ENCODE peak calls at places on chromosomes 6 and 20, in six cellular contexts. Q is sigmoid colon, N is hepatocyte, L is pancreas, A is left ventricle myocardium inferior, H is K562. O is an unnamed sample.

GRCh38 chr6:11432713-11433450 is 104.7 kb upstream of the TMEM170B start:
- DNase-seq in L (no peak), Q (no peak), A (no peak), N (no peak), H (no peak), O (peak)

GRCh38 chr6:16623029-16623653 is 138.1 kb downstream of the ATXN1 start:
- DNase-seq in A (no peak), N (no peak), L (no peak), H (peak), Q (no peak), O (no peak)

GRCh38 chr20:10642859-10643559 is 30.8 kb downstream of the JAG1 start:
- DNase-seq in L (no peak), Q (no peak), H (no peak), N (no peak), A (no peak), O (no peak)

GRCh38 chr20:53794529-53795115 is 201.0 kb upstream of the ZNF217 start:
- DNase-seq in L (no peak), A (no peak), Q (no peak), N (no peak), H (no peak), O (no peak)

GRCh38 chr6:79672631-79673065 is 41.5 kb downstream of the SH3BGRL2 start:
- DNase-seq in A (no peak), Q (no peak), H (peak), N (peak), L (no peak), O (peak)

GRCh38 chr6:1724616-1725015 is 114.9 kb downstream of the FOXC1 start:
- DNase-seq in H (no peak), L (no peak), N (peak), Q (no peak), A (peak), O (peak)

GRCh38 chr6:37493047-37493995 is 6.4 kb downstream of the CCDC167 start:
- DNase-seq in L (peak), H (no peak), N (no peak), A (no peak), Q (no peak), O (no peak)

GRCh38 chr6:17394192-17394611 is 807 bp downstream of the CAP2 start:
- DNase-seq in N (peak), L (no peak), A (peak), Q (peak), H (peak), O (peak)

GRCh38 chr6:158060447-158061360 is 79.0 kb downstream of the SYNJ2 start:
- DNase-seq in A (peak), N (peak), Q (peak), L (peak), H (no peak), O (peak)

GRCh38 chr6:134170844-134171243 is 118.4 kb upstream of the SLC2A12 start:
- DNase-seq in H (no peak), Q (peak), N (no peak), L (no peak), A (no peak), O (no peak)

GRCh38 chr20:33951171-33951570 is 42.5 kb upstream of the RALY start:
- DNase-seq in N (no peak), A (no peak), L (no peak), H (no peak), Q (no peak), O (no peak)

GRCh38 chr6:8672882-8673281 is 237.5 kb upstream of the SLC35B3 start:
- DNase-seq in L (no peak), N (no peak), A (no peak), H (no peak), Q (no peak), O (no peak)

GRCh38 chr6:18469486-18469885 is 82.3 kb downstream of the RNF144B start:
- DNase-seq in H (no peak), Q (no peak), L (no peak), A (no peak), N (no peak), O (no peak)

GRCh38 chr6:21846541-21847451 is 253.2 kb downstream of the SOX4 start:
- DNase-seq in H (no peak), A (no peak), L (no peak), N (peak), Q (no peak), O (no peak)

GRCh38 chr20:40766081-40766480 is 77.0 kb upstream of the MAFB start:
- DNase-seq in L (no peak), N (no peak), Q (no peak), A (no peak), H (no peak), O (no peak)

GRCh38 chr20:57509665-57510237 is 15.2 kb downstream of the CTCFL start:
- DNase-seq in N (no peak), H (peak), A (no peak), Q (no peak), L (peak), O (peak)

GRCh38 chr6:156725712-156726111 is 51.5 kb upstream of the ARID1B start:
- DNase-seq in Q (no peak), A (no peak), N (no peak), H (no peak), L (no peak), O (no peak)

GRCh38 chr6:100229512-100229911 is 235.2 kb downstream of the SIM1 start:
- DNase-seq in Q (no peak), L (no peak), H (no peak), N (no peak), A (no peak), O (no peak)

GRCh38 chr6:100230976-100231316 is 233.8 kb downstream of the SIM1 start:
- DNase-seq in L (no peak), A (no peak), N (no peak), Q (no peak), H (no peak), O (peak)

GRCh38 chr6:100230115-100230975 is 234.4 kb downstream of the SIM1 start:
- DNase-seq in A (no peak), Q (no peak), H (peak), N (no peak), L (no peak), O (no peak)

GRCh38 chr6:100226811-100227210 is 232.8 kb upstream of the MCHR2 start:
- DNase-seq in H (no peak), N (no peak), Q (no peak), L (no peak), A (no peak), O (no peak)

DNA sequence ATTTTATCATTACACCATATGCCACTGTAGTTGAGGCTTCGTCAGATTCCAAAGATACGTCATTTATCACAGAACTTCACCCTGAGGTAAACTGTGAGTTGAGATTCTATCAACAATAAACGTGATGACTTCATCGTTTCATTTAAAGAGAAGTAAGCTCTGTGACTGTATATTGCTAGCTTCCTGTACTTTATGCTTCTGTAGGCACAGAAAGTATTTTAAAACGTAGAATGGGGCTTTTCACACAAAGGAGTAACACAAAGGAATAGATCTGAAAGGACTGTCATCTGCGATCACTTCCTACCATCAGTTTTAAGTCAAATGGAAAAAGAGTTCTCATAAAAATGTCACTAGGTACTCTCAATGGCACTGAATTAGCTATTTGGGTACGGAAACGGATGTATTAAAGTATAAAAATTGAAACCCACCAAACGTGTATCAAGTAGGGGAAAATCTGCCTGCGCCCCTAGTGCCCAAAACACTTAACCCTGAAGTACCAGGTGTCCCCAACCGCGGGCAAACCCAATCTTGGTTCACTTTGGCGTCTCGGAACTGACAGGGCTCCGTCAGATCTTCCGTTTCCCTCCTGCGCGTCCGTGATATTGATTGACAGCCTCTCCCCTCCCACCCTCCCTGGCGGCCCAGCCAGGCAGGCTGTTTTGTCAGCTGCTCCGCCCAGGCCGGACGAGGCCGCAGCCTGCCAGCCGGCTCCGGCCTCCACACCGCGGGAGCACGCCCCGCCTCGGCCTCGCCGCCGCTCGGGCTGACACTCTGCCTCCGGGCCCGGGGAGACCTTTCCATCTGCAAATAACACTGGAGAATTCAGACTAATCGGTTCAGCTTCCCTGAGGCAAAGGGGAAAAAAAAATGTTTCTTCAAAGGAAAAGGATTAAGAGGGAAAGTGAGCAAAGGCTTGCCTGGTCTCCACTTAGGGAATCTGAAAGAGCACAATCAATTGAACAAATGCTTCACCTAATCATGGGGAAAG is 234.7 kb upstream of the MCHR2 start:
- DNase-seq in H (peak), A (peak), N (peak), L (peak), Q (peak), O (peak)
- H3K27ac ChIP-seq in H (peak), A (peak), N (peak), L (no peak), Q (no peak), O (peak)

DNA sequence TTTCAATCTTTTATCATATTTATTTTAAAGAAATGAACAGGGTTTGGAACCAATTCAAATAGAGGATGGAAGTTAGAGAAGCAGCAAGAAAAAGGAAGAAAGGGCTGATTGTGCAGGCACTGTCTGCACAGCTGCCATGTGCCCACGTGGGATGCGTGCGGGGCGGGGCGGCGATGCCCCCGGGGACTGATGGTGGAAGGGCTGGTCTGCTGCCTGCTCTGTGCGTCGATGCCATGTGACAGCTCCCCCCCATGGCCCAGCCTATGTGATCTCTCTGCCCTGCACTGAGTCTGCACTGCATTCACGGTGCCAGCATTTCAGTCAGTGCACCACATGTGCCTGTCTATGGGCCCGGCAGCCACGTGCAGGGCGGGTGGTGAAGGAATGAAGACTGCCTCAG is 96.4 kb downstream of the IRF4 start:
- DNase-seq in L (no peak), N (no peak), Q (no peak), A (no peak), H (no peak), O (no peak)
- TF ChIP-seq CTCF in L (no peak), N (no peak), Q (no peak), A (no peak), H (no peak), O (no peak)

GRCh38 chr20:64264091-64264490 is 8.5 kb downstream of the PCMTD2 start:
- DNase-seq in A (no peak), N (no peak), H (no peak), L (no peak), Q (no peak), O (no peak)

GRCh38 chr20:64257107-64257757 is 1.7 kb downstream of the PCMTD2 start:
- DNase-seq in A (no peak), H (no peak), L (no peak), Q (no peak), N (no peak), O (no peak)

GRCh38 chr20:64260239-64260638 is 4.7 kb downstream of the PCMTD2 start:
- DNase-seq in N (no peak), L (no peak), H (no peak), Q (no peak), A (no peak), O (no peak)

GRCh38 chr20:64258071-64258823 is 2.7 kb downstream of the PCMTD2 start:
- DNase-seq in A (no peak), H (no peak), L (no peak), N (no peak), Q (no peak), O (no peak)

GRCh38 chr20:64261138-64261537 is 5.6 kb downstream of the PCMTD2 start:
- DNase-seq in L (no peak), N (peak), Q (peak), H (no peak), A (no peak), O (no peak)
- H3K27ac ChIP-seq in L (no peak), N (peak), Q (peak), H (no peak), A (peak), O (no peak)

DNA sequence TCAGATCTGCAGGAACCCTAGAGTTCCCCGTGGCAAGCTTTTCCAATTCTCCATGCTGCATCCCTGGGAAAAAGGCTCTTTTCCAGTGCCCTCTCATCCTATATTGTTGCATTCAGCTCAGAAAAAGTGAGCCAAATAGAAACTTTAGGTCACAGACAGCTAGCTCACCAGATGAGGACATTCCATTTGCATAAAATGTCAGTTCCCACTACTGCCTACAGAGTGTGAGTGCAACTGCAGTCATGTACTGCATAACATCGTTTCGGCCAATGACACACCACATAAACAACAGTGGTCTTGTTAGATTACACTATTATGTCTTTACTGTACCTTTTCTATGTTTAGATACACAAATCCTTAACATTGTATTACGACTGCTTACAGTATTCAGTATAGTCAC is 8.6 kb downstream of the HS3ST5 start:
- DNase-seq in L (no peak), Q (no peak), A (no peak), N (no peak), H (no peak), O (no peak)
- TF ChIP-seq CTCF in L (no peak), Q (no peak), A (no peak), N (no peak), H (no peak), O (no peak)

DNA sequence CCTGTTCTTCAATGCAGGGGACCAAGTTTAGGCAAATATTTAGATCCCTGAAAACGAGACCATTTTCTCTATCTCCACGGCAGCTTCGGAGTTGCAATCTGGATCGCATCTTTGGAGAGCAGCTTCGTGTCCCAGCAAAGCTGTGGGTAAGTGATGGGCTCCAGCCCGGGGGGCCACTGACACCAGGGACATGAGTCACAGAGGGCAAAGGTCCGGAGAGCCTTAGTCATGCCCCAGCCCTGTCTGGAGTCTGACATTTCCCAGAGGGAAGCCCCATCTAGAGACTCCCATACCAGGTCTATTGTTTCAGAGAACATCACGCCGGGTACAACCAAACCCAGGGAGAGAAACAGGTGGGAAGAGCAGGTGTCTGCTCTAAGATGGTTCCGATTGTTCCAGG is 95.9 kb downstream of the NFATC2 start:
- DNase-seq in H (peak), A (no peak), Q (peak), L (no peak), N (peak), O (peak)
- H3K27ac ChIP-seq in H (no peak), A (peak), Q (peak), L (no peak), N (peak), O (peak)

DNA sequence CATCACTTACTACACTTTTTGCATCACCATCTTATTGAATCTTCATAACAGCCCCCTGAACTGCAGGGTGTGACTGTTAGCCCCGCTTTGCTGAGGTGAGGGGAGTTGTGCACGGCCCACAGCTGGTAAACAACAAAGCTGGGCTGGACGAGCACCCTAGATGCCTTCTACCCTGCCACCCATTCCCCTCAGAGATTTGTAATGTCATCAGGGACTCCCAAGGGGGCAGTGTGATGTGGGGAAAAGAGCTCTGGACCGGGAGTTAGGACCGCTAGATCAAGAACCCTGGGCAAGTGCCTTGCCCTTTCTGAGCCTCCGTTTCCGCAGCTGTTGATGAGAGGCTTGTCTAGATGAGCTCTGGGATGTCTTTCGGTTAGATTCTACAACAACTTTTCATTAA is 20.9 kb downstream of the PKIG start:
- DNase-seq in Q (peak), L (no peak), N (no peak), A (no peak), H (peak), O (no peak)
- TF ChIP-seq CTCF in Q (no peak), L (no peak), N (no peak), A (no peak), H (peak), O (no peak)

GRCh38 chr6:131015630-131016263 is 47.3 kb downstream of the EPB41L2 start:
- DNase-seq in A (no peak), Q (no peak), N (no peak), L (no peak), H (no peak), O (no peak)
- H3K27ac ChIP-seq in A (peak), Q (peak), N (peak), L (no peak), H (no peak), O (no peak)

GRCh38 chr6:121354764-121355163 is 20.5 kb upstream of the TBC1D32 start:
- DNase-seq in Q (no peak), L (no peak), H (no peak), A (no peak), N (no peak), O (no peak)

GRCh38 chr6:121351911-121352310 is 17.6 kb upstream of the TBC1D32 start:
- DNase-seq in L (no peak), H (no peak), Q (no peak), A (no peak), N (no peak), O (no peak)

DNA sequence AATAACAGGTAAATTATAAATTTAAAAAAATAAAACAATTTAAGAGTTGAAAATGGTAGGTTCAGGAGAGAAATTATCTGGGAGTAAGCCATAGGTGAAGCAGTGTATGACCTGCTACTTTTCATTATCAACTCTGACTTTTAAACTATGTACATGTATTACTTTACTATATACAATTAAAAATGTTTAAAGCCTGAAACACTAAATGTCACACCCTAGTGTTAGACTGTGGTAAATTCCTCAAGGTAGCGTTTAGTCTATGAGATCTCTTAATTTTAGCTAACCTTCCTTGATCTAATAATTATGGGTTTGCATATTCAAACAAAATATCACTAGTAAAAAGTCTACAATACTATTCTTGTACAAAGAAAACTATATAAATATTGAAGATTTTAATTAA is 22.3 kb upstream of the TBC1D32 start:
- DNase-seq in Q (no peak), N (no peak), H (no peak), A (no peak), L (no peak), O (no peak)
- TF ChIP-seq CTCF in Q (no peak), N (no peak), H (no peak), A (no peak), L (no peak), O (no peak)

GRCh38 chr6:13953061-13953705 is 28.4 kb downstream of the RNF182 start:
- DNase-seq in Q (no peak), L (no peak), H (no peak), A (no peak), N (no peak), O (peak)

GRCh38 chr6:13946506-13946905 is 21.8 kb downstream of the RNF182 start:
- DNase-seq in H (no peak), L (no peak), N (no peak), Q (no peak), A (no peak), O (no peak)

GRCh38 chr6:13947611-13948178 is 22.9 kb downstream of the RNF182 start:
- DNase-seq in A (no peak), N (no peak), L (no peak), Q (no peak), H (no peak), O (no peak)

GRCh38 chr6:13952101-13952500 is 27.3 kb downstream of the RNF182 start:
- DNase-seq in A (no peak), N (no peak), L (no peak), Q (no peak), H (no peak), O (no peak)
- H3K27ac ChIP-seq in A (no peak), N (no peak), L (no peak), Q (no peak), H (no peak), O (no peak)

DNA sequence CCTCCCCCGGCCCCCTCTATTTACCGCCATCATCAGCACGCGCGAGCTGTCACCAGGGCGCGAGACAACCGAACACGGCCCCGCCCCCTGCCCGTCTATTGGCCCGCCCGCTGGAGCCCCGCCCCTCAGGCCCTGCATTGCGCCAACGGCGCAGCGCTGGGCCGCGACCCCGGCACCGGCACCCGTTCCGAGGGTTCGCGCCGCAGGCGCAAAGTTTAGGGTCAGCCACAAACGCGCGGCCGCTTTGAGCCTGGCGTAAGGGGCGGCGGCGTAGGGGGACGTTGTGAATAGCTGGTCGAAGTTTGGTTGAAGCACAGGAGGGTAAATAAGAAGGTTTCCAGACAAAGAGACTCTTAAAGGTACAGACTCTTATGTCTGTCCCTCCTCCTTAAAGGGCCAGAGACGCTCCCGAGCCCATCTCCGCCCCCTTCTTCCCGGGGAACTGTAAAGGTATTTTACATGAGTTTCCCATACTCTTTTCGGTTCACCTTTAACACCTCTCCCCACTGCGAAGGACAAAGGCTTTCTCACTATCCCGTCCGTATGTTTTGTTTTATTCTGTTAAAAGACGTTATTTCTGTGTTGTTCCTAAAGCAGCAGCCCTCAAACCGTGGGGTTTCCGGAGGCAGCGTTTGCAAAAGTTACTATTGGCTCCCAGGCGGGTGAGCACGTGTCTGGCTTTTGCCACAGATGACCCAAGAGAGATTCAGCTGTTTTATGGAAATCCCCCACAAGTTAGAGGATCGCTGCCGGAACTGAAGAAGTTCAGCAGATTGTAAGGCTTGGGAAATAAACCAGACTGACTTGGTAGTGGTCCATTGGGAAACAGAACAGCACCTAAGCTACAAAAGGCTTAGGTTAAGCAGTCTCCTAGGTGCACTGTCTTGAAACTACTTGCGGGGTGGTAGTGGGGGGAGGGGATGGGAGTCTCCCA is at the start of gene USP49:
- DNase-seq in H (peak), N (peak), Q (peak), L (peak), A (peak), O (peak)
- TF ChIP-seq CTCF in H (no peak), N (no peak), Q (no peak), L (no peak), A (no peak), O (no peak)

O was measured in RWPE1.